ENCODE peak calls at places on chromosomes 3 and 15, in five cellular contexts. P is posterior cingulate gyrus, L is EL, C is RCC 7860, O is MCF 10A. N is an unnamed sample.

GRCh38 chr15:47212222-47213010 is 504.9 kb upstream of the SEMA6D start:
- DNase-seq in P (no peak), C (no peak), O (no peak), L (no peak), N (no peak)

GRCh38 chr3:194333981-194334320 is 17.2 kb downstream of the CPN2 start:
- DNase-seq in C (no peak), O (no peak), L (no peak), P (no peak), N (no peak)

GRCh38 chr15:37070686-37071085 is 29.7 kb downstream of the MEIS2 start:
- DNase-seq in O (no peak), P (no peak), L (no peak), C (no peak), N (no peak)

GRCh38 chr15:23647421-23648375 is at the start of gene MAGEL2:
- DNase-seq in O (no peak), L (no peak), P (no peak), C (no peak), N (no peak)

GRCh38 chr3:23611737-23612295 is 193.9 kb upstream of the UBE2E1 start:
- DNase-seq in O (no peak), L (peak; percentile 84), P (peak; percentile 60), C (no peak), N (no peak)

GRCh38 chr3:127324080-127324479 is 36.2 kb upstream of the PRR20G start:
- DNase-seq in P (no peak), L (no peak), C (no peak), O (no peak), N (no peak)

GRCh38 chr3:147654827-147655226 is 245.7 kb downstream of the ZIC1 start:
- DNase-seq in O (no peak), L (peak; percentile 30), P (no peak), C (peak; percentile 40), N (peak; percentile 67)

GRCh38 chr15:45276851-45277250 is 24.8 kb downstream of the SLC28A2 start:
- DNase-seq in P (no peak), L (peak; percentile 25), O (peak; percentile 51), C (peak; percentile 37), N (peak; percentile 71)

GRCh38 chr3:76432396-76432795 is 607.5 kb upstream of the ROBO2 start:
- DNase-seq in L (no peak), C (no peak), P (no peak), O (no peak), N (no peak)

N was measured in cerebellum.